ENCODE peak calls at places on chromosomes 6 and 20, in four cellular contexts. G is GM12865, N is heart left ventricle, J is GM06990. P is an unnamed sample.

GRCh38 chr20:40687384-40688128 is 1.5 kb downstream of the MAFB start:
- DNase-seq in G (no peak), J (no peak), N (peak; percentile 68), P (peak; percentile 18)

GRCh38 chr6:21987501-21987957 is 309.3 kb downstream of the PRL start:
- DNase-seq in N (peak; percentile 83), G (peak; percentile 58), J (peak; percentile 22), P (peak; percentile 94)

GRCh38 chr20:584375-585301 is 25.5 kb downstream of the TCF15 start:
- DNase-seq in G (peak; percentile 27), J (no peak), N (peak; percentile 52), P (no peak)

GRCh38 chr6:20024316-20024673 is 187.1 kb downstream of the ID4 start:
- DNase-seq in G (no peak), J (no peak), N (no peak), P (no peak)

GRCh38 chr6:110095101-110095500 is 84.4 kb downstream of the WASF1 start:
- DNase-seq in N (no peak), J (no peak), G (no peak), P (peak; percentile 32)

GRCh38 chr20:1003920-1004697 is 2.0 kb upstream of the RSPO4 start:
- DNase-seq in G (no peak), J (no peak), N (no peak), P (no peak)

GRCh38 chr6:166433096-166433495 is 50.4 kb upstream of the MPC1 start:
- DNase-seq in G (no peak), N (no peak), J (no peak), P (no peak)

GRCh38 chr20:17609978-17610377 is 40.1 kb downstream of the DSTN start:
- DNase-seq in G (no peak), N (no peak), J (no peak), P (no peak)

GRCh38 chr6:11606287-11606686 is 68.7 kb downstream of the TMEM170B start:
- DNase-seq in G (no peak), N (no peak), J (no peak), P (no peak)

GRCh38 chr20:11101243-11101642 is 427.4 kb upstream of the JAG1 start:
- DNase-seq in G (no peak), J (no peak), N (no peak), P (peak; percentile 61)

GRCh38 chr6:113644861-113645575 is 212.1 kb upstream of the MARCKS start:
- DNase-seq in G (peak; percentile 79), N (no peak), J (peak; percentile 64), P (peak; percentile 88)

GRCh38 chr20:40562031-40562430 is 127.0 kb downstream of the MAFB start:
- DNase-seq in G (no peak), N (no peak), J (no peak), P (peak; percentile 25)

GRCh38 chr6:169223006-169223405 is 30.6 kb downstream of the THBS2 start:
- DNase-seq in N (no peak), G (no peak), J (no peak), P (no peak)

GRCh38 chr6:101741474-101742171 is 348.1 kb downstream of the GRIK2 start:
- DNase-seq in G (no peak), J (no peak), N (no peak), P (no peak)

GRCh38 chr6:16511723-16512584 is 249.3 kb downstream of the ATXN1 start:
- DNase-seq in J (peak; percentile 41), G (peak; percentile 78), N (no peak), P (no peak)

GRCh38 chr20:41005361-41005729 is 23.3 kb upstream of the TOP1 start:
- DNase-seq in J (no peak), N (peak; percentile 85), G (no peak), P (peak; percentile 99)

GRCh38 chr6:158661156-158661555 is 11.3 kb downstream of the SYTL3 start:
- DNase-seq in G (no peak), N (no peak), J (no peak), P (no peak)

GRCh38 chr6:125586605-125587004 is 162.8 kb upstream of the HEY2 start:
- DNase-seq in J (no peak), G (no peak), N (no peak), P (no peak)

GRCh38 chr20:22245139-22245538 is 339.2 kb downstream of the FOXA2 start:
- DNase-seq in N (no peak), G (no peak), J (no peak), P (no peak)

GRCh38 chr6:70669133-70669532 is 1.4 kb downstream of the SMAP1 start:
- DNase-seq in G (no peak), N (no peak), J (no peak), P (peak; percentile 26)

GRCh38 chr6:75257661-75258060 is 14.1 kb upstream of the COX7A2 start:
- DNase-seq in J (no peak), G (no peak), N (no peak), P (no peak)

GRCh38 chr6:164021589-164022290 is 607.2 kb downstream of the QKI start:
- DNase-seq in J (no peak), N (no peak), G (no peak), P (no peak)

GRCh38 chr6:72621243-72622093 is at the start of gene KCNQ5:
- DNase-seq in N (peak; percentile 17), G (peak; percentile 71), J (peak; percentile 51), P (peak; percentile 18)

GRCh38 chr20:31859266-31859997 is 10.9 kb downstream of the DUSP15 start:
- DNase-seq in G (no peak), N (no peak), J (no peak), P (no peak)

GRCh38 chr6:388202-388903 is 3.2 kb upstream of the IRF4 start:
- DNase-seq in G (no peak), N (no peak), J (no peak), P (peak; percentile 12)

GRCh38 chr6:163945813-163946212 is 531.3 kb downstream of the QKI start:
- DNase-seq in J (no peak), N (no peak), G (no peak), P (no peak)

GRCh38 chr6:15396808-15397207 is 150.9 kb downstream of the JARID2 start:
- DNase-seq in J (no peak), G (no peak), N (no peak), P (no peak)

GRCh38 chr20:25292176-25292891 is 44.4 kb downstream of the PYGB start:
- DNase-seq in J (no peak), N (no peak), G (no peak), P (no peak)

GRCh38 chr6:114445846-114446245 is 103.0 kb upstream of the HS3ST5 start:
- DNase-seq in G (no peak), N (no peak), J (no peak), P (no peak)

GRCh38 chr6:106360989-106361430 is 493 bp downstream of the CRYBG1 start:
- DNase-seq in J (peak; percentile 27), N (peak; percentile 20), G (peak; percentile 2), P (no peak)

GRCh38 chr6:110053395-110054240 is 75.5 kb downstream of the GPR6 start:
- DNase-seq in G (peak; percentile 45), J (no peak), N (no peak), P (peak; percentile 70)

GRCh38 chr6:108798672-108799355 is 49.4 kb upstream of the ARMC2 start:
- DNase-seq in G (no peak), N (peak; percentile 37), J (no peak), P (peak; percentile 45)

GRCh38 chr6:19691465-19692167 is 145.6 kb upstream of the ID4 start:
- DNase-seq in J (no peak), N (no peak), G (no peak), P (peak; percentile 15)

GRCh38 chr6:18585032-18585573 is 198.0 kb downstream of the RNF144B start:
- DNase-seq in G (no peak), N (peak; percentile 20), J (no peak), P (peak; percentile 64)

GRCh38 chr6:55694148-55694547 is 115.2 kb upstream of the HMGCLL1 start:
- DNase-seq in G (no peak), N (peak; percentile 28), J (no peak), P (peak; percentile 57)

GRCh38 chr6:165663736-165664552 is 903 bp upstream of the PDE10A start:
- DNase-seq in G (no peak), J (no peak), N (peak; percentile 50), P (peak; percentile 59)

GRCh38 chr6:163983601-163984445 is 569.3 kb downstream of the QKI start:
- DNase-seq in G (peak; percentile 11), N (no peak), J (no peak), P (no peak)

GRCh38 chr20:13507646-13508045 is 131.1 kb downstream of the TASP1 start:
- DNase-seq in G (no peak), N (no peak), J (no peak), P (no peak)

GRCh38 chr20:13515291-13515690 is 123.4 kb downstream of the TASP1 start:
- DNase-seq in J (no peak), N (no peak), G (no peak), P (no peak)

GRCh38 chr20:13515796-13516533 is 122.8 kb downstream of the TASP1 start:
- DNase-seq in J (no peak), N (no peak), G (no peak), P (no peak)

GRCh38 chr20:13510837-13511488 is 127.8 kb downstream of the TASP1 start:
- DNase-seq in J (no peak), G (no peak), N (no peak), P (peak; percentile 25)
- H3K4me3 ChIP-seq in J (no peak overlapping the region), G (no peak overlapping the region), N (no peak overlapping the region), P (no peak overlapping the region)

DNA sequence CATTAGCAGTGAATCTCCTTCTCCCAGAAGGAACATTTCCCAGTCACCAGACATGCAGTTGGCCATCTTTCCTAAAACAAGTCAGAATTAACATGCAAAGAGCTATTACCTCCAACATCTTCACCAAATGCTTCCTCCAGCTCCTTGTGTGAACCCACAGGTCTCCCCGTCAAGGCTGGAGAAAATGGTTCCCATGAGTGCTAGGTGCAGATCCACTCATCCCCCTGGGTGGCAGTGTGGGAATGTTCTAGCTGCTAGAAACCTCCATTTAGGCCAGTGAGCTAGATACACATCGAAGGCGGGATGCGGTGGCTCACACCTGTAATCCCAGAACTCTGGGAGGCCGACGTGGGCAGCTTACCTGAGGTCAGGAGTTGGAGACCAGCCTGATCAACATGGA is 603.9 kb upstream of the SLC35B3 start:
- DNase-seq in G (no peak), J (no peak), N (no peak), P (no peak)
- TF ChIP-seq CTCF in G (no peak), J (no peak), N (no peak), P (no peak)

DNA sequence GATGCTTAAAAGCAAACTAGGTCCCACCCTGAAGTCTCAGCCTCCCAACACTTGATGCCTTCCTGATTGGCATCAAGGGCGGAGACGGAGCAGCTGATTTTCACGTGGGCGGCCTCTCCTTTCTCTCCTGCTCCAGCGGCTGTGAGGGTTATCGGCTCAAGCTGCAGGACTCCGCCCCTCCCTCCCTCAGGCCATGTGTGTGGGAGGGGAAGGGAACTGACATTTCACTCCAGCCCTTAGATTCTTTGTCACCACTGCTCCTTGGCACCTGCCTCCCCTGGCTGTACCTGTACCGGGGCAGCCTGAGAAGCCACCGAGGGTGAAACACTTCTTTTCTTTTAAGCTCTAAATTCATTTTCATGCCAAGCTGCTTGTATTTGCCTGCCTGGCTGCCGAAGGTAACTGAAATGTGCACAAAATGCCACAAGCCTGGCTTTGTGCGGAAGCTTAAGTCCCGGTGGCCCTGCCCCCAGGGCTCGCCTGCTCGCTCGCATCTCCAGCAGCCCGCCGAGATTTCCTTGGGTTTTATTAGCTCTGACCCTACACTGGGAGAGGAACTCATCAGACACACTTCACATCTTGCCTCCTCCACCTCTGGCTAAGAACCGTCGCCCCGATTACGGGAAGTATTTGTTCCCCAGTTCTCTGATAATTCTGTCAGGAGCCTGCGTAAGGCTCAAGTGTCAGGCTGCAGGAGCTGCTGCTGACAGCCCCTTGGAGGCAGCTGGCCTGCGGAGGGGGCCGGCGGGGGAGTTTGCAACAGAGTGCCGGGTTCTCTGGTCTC is 9.6 kb upstream of the CPNE5 start:
- DNase-seq in G (no peak), J (no peak), N (peak; percentile 75), P (no peak)
- H3K4me3 ChIP-seq in G (no peak overlapping the region), J (no peak overlapping the region), N (peak overlapping the region; percentile 22), P (no peak overlapping the region)

GRCh38 chr6:44657201-44657824 is 269.8 kb downstream of the CDC5L start:
- DNase-seq in N (no peak), G (no peak), J (no peak), P (no peak)
- TF ChIP-seq CTCF in N (no peak), G (no peak), J (no peak), P (no peak)

P was measured in cardiac fibroblast.